ENCODE peak calls at places on chromosomes 16 and 17, in ten cellular contexts. R is transverse colon, O is endothelial cell of umbilical vein, B is stomach, L is prostate gland, A is upper lobe of left lung, H is breast epithelium, Y is GM12878, N is sigmoid colon, G is HCT116. S is an unnamed sample.
A peak's percentile ranks its signal among the peaks of the same experiment; 100 is the strongest.

GRCh38 chr17:67995568-67996191 is 589 bp downstream of the C17orf58 start:
- DNase-seq in H (no peak), L (peak; percentile 10), Y (no peak), A (peak; percentile 89), G (no peak), O (no peak), R (peak; percentile 19), B (peak; percentile 28), N (peak; percentile 72), S (peak; percentile 83)

GRCh38 chr17:82269882-82270500 is 3.5 kb downstream of the CSNK1D start:
- DNase-seq in B (peak; percentile 60), G (no peak), H (no peak), L (no peak), O (no peak), R (no peak), Y (no peak), A (no peak), N (no peak), S (peak; percentile 70)

GRCh38 chr16:85641776-85642176 is 28.7 kb downstream of the GSE1 start:
- DNase-seq in O (no peak), N (peak; percentile 85), B (peak; percentile 81), A (peak; percentile 81), Y (no peak), R (peak; percentile 72), H (no peak), L (peak; percentile 66), G (no peak), S (no peak)

GRCh38 chr16:23949630-23950290 is 114.0 kb downstream of the PRKCB start:
- DNase-seq in R (peak; percentile 67), G (no peak), N (no peak), Y (peak; percentile 28), O (no peak), B (peak; percentile 50), L (no peak), H (no peak), A (peak; percentile 79), S (peak; percentile 95)

GRCh38 chr17:71741836-71742235 is 379.0 kb upstream of the SOX9 start:
- DNase-seq in H (no peak), G (no peak), N (no peak), B (no peak), A (no peak), O (no peak), Y (no peak), L (no peak), R (no peak), S (no peak)

GRCh38 chr17:40209404-40210093 is 9.6 kb upstream of the WIPF2 start:
- DNase-seq in Y (no peak), B (no peak), R (no peak), O (no peak), G (no peak), A (no peak), N (no peak), H (no peak), L (no peak), S (no peak)

GRCh38 chr17:73910216-73910615 is 266.0 kb upstream of the SDK2 start:
- DNase-seq in A (no peak), Y (no peak), L (no peak), H (no peak), R (no peak), G (no peak), N (no peak), B (no peak), O (no peak), S (no peak)

GRCh38 chr16:70257391-70257790 is 5.7 kb upstream of the EXOSC6 start:
- DNase-seq in A (no peak), O (no peak), N (no peak), G (no peak), H (no peak), L (no peak), B (no peak), R (no peak), Y (no peak), S (no peak)

GRCh38 chr16:2282866-2283555 is 15.1 kb upstream of the RNPS1 start:
- DNase-seq in G (no peak), L (no peak), H (no peak), R (no peak), A (no peak), N (no peak), O (no peak), Y (no peak), B (no peak), S (no peak)

GRCh38 chr16:3401719-3402397 is 843 bp downstream of the ZNF174 start:
- DNase-seq in N (no peak), H (no peak), L (no peak), A (no peak), Y (no peak), O (no peak), B (no peak), G (no peak), R (no peak), S (peak; percentile 73)

GRCh38 chr17:8152981-8153549 is 861 bp upstream of the PER1 start:
- DNase-seq in G (no peak), N (peak; percentile 76), A (no peak), L (no peak), B (no peak), R (no peak), Y (no peak), H (no peak), O (no peak), S (no peak)

GRCh38 chr16:66406534-66407368 is 20.3 kb upstream of the BEAN1 start:
- DNase-seq in R (peak; percentile 87), H (peak; percentile 88), O (peak; percentile 75), Y (no peak), A (peak; percentile 87), L (peak; percentile 80), B (peak; percentile 89), G (peak; percentile 64), N (peak; percentile 90), S (peak; percentile 96)

GRCh38 chr17:17125136-17126084 is 80.7 kb downstream of the PLD6 start:
- DNase-seq in A (no peak), L (no peak), O (no peak), Y (no peak), N (no peak), R (no peak), H (no peak), G (no peak), B (no peak), S (peak; percentile 55)

GRCh38 chr17:48374650-48375230 is 55.3 kb downstream of the SKAP1 start:
- DNase-seq in B (peak; percentile 43), L (no peak), Y (no peak), A (no peak), N (no peak), O (peak; percentile 26), H (no peak), G (peak; percentile 63), R (peak; percentile 67), S (no peak)

GRCh38 chr17:62994931-62995330 is 28.9 kb downstream of the TANC2 start:
- DNase-seq in R (no peak), B (no peak), N (no peak), H (no peak), L (no peak), A (no peak), Y (no peak), O (no peak), G (no peak), S (no peak)

DNA sequence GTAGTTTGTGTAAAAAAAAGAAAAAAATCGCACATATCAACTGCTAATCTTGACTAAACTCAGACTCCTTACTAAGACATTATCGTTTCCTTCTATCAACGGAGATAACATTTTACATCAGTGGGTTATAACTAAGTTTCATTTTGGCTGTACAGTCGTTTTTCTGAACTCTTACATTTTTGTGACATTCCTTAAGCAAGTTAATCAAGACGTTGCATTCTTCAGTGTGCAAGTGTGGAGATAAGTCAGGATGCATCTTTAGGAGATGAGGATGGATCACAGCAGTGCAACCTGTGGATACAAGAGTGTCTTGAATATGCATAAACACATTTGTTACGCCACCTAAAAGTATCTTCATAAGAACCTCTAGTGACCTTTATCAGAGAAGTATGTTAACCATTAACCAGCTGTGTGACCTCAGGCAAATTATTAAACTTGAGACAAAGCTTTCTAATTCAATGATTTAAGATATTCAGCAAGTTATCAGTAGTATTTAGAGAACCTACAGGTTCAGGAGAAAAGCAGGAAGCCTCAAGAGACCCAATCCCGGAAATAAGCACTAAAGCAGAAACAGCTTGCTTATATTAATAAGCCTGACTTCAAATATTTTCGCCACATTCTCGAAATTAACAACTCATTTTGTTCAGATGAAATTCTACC is 9.4 kb downstream of the CMC2 start:
- DNase-seq in Y (peak; percentile 66), N (no peak), H (no peak), A (no peak), G (no peak), O (peak; percentile 54), B (no peak), L (no peak), R (no peak), S (no peak)
- TF ChIP-seq POLR2A in Y (no peak), N (no peak), H (no peak), A (no peak), G (no peak), O (no peak), B (no peak), L (no peak), R (no peak), S (no peak)

GRCh38 chr16:79071424-79071823 is 529.1 kb downstream of the MAF start:
- DNase-seq in Y (no peak), H (no peak), G (no peak), A (no peak), N (peak; percentile 79), O (no peak), R (peak; percentile 12), L (peak; percentile 82), B (no peak), S (no peak)
- TF ChIP-seq POLR2AphosphoS5 in Y (no peak), H (no peak), G (no peak), A (no peak), N (no peak), O (no peak), R (no peak), L (peak; percentile 51), B (no peak), S (no peak)

DNA sequence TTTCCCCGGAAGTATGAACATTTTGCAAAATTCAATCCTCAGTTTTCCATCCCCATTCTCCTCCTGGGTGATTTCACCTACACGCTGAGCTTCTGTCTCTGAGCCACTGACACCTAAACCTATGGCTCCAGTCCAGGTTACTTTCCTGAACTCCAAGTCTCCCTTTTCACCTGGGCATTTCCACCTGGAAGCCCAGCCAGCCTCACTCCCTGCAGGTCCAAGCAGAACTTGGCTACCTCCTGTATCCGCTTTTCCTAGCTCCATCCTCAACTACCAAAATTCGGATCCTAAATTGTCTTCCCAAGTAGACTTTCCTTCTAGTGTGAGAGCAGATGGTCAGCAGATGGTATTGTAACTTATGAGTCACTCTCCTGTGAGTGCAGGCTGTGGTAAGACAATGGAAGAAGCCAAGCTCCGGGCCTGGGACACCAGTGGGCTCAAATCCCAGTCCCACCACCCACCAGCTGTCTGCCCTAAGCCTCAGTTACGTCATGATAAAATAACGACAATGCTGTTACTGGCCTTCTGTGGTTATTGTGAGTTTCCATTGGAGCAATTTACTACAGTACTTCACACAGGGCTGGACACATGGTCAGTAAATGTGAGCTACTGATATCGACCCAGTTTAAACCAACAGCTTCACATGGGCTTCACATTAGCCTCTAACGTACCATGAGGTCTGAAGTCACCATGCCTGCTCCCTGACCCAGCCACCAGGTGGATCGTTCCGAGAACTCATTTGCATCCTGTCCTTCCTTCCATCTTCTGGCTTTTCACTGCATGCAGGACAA is 33.3 kb downstream of the PECAM1 start:
- DNase-seq in O (peak; percentile 91), Y (no peak), H (no peak), L (no peak), G (no peak), B (no peak), A (no peak), N (peak; percentile 91), R (peak; percentile 41), S (no peak)
- TF ChIP-seq CTCF in O (no peak), Y (no peak), H (no peak), L (no peak), G (no peak), B (no peak), A (no peak), N (no peak), R (no peak), S (no peak)

GRCh38 chr16:29644973-29645698 is 17.9 kb upstream of the SPN start:
- DNase-seq in R (no peak), G (no peak), O (no peak), L (no peak), B (no peak), N (no peak), A (no peak), H (no peak), Y (no peak), S (no peak)
- TF ChIP-seq POLR2A in R (no peak), G (no peak), O (no peak), L (no peak), B (no peak), N (no peak), A (no peak), H (no peak), Y (no peak), S (no peak)